ENCODE peak calls at places on chromosomes 11 and 22, in eight cellular contexts. K is psoas muscle; D is CD4-positive, CD25-positive, alpha-beta regulatory T cell; R is kidney; I is Panc1; C is thoracic aorta; Q is Karpas-422; A is effector memory CD4-positive, alpha-beta T cell. W is an unnamed sample.

GRCh38 chr22:44218071-44218470 is 37.3 kb downstream of the PARVG start:
- DNase-seq in K (no peak), D (no peak), R (no peak), I (no peak), C (no peak), Q (no peak), A (no peak), W (no peak)

GRCh38 chr11:121476379-121477032 is 23.7 kb upstream of the SORL1-AS1 start:
- DNase-seq in K (no peak), D (no peak), R (no peak), I (no peak), C (no peak), Q (no peak), A (no peak), W (no peak)

GRCh38 chr11:72553748-72554147 is 119.4 kb upstream of the CLPB start:
- DNase-seq in K (no peak), D (no peak), R (no peak), I (no peak), C (no peak), Q (peak; percentile 77), A (no peak), W (no peak)

GRCh38 chr22:30335236-30335635 is 8.5 kb upstream of the TBC1D10A start:
- DNase-seq in K (no peak), D (no peak), R (no peak), I (no peak), C (no peak), Q (no peak), A (no peak), W (no peak)

GRCh38 chr22:24952837-24953293 is 349 bp downstream of the KIAA1671 start:
- DNase-seq in K (peak; percentile 67), D (no peak), R (peak; percentile 86), I (no peak), C (no peak), Q (no peak), A (no peak), W (no peak)

GRCh38 chr11:76752321-76753175 is 30.6 kb upstream of the TSKU start:
- DNase-seq in K (peak; percentile 94), D (no peak), R (peak; percentile 90), I (no peak), C (peak; percentile 84), Q (no peak), A (no peak), W (peak; percentile 83)

GRCh38 chr11:76172583-76172982 is 33.7 kb downstream of the WNT11 start:
- DNase-seq in K (no peak), D (no peak), R (no peak), I (no peak), C (no peak), Q (no peak), A (no peak), W (no peak)

GRCh38 chr11:97871816-97872215 is 1148.9 kb upstream of the CNTN5 start:
- DNase-seq in K (no peak), D (no peak), R (no peak), I (no peak), C (no peak), Q (no peak), A (no peak), W (no peak)

GRCh38 chr22:17305076-17305475 is 64.2 kb upstream of the CECR2 start:
- DNase-seq in K (no peak), D (no peak), R (no peak), I (no peak), C (no peak), Q (no peak), A (no peak), W (no peak)

GRCh38 chr11:30468881-30469280 is 117.3 kb downstream of the MPPED2 start:
- DNase-seq in K (no peak), D (no peak), R (no peak), I (no peak), C (no peak), Q (no peak), A (no peak), W (no peak)

GRCh38 chr22:17778412-17778976 is 4.2 kb upstream of the BID start:
- DNase-seq in K (peak; percentile 45), D (no peak), R (no peak), I (no peak), C (no peak), Q (no peak), A (no peak), W (no peak)

GRCh38 chr11:129285387-129285786 is 90.3 kb upstream of the BARX2 start:
- DNase-seq in K (no peak), D (no peak), R (no peak), I (no peak), C (no peak), Q (no peak), A (no peak), W (no peak)

GRCh38 chr22:44599084-44599483 is 101.1 kb upstream of the RTL6 start:
- DNase-seq in K (peak; percentile 34), D (no peak), R (no peak), I (no peak), C (no peak), Q (no peak), A (no peak), W (no peak)

GRCh38 chr11:94330789-94331188 is 26.4 kb downstream of the IZUMO1R start:
- DNase-seq in K (no peak), D (no peak), R (no peak), I (no peak), C (no peak), Q (no peak), A (no peak), W (no peak)

GRCh38 chr11:69337211-69337721 is 43.3 kb downstream of the MYEOV start:
- DNase-seq in K (no peak), D (no peak), R (no peak), I (no peak), C (no peak), Q (no peak), A (no peak), W (peak; percentile 10)

GRCh38 chr22:31179345-31179744 is 19.4 kb downstream of the RNF185 start:
- DNase-seq in K (peak; percentile 68), D (no peak), R (no peak), I (no peak), C (no peak), Q (no peak), A (no peak), W (peak; percentile 51)

GRCh38 chr11:73961321-73961720 is 10.5 kb downstream of the DNAJB13 start:
- DNase-seq in K (peak; percentile 6), D (no peak), R (peak; percentile 26), I (no peak), C (no peak), Q (no peak), A (no peak), W (no peak)

GRCh38 chr11:113048820-113049555 is 87.8 kb downstream of the NCAM1 start:
- DNase-seq in K (no peak), D (no peak), R (no peak), I (no peak), C (no peak), Q (no peak), A (no peak), W (no peak)

GRCh38 chr22:45971389-45972028 is 5.5 kb downstream of the WNT7B start:
- DNase-seq in K (no peak), D (no peak), R (no peak), I (no peak), C (no peak), Q (no peak), A (no peak), W (no peak)

GRCh38 chr11:43866520-43866919 is 14.1 kb upstream of the ALKBH3 start:
- DNase-seq in K (no peak), D (no peak), R (no peak), I (no peak), C (no peak), Q (no peak), A (no peak), W (no peak)

GRCh38 chr11:134283461-134284230 is 7.5 kb downstream of the GLB1L3 start:
- DNase-seq in K (no peak), D (no peak), R (no peak), I (no peak), C (no peak), Q (no peak), A (no peak), W (no peak)
- H3K4me3 ChIP-seq in K (no peak overlapping the region), D (no peak overlapping the region), R (no peak overlapping the region), I (no peak overlapping the region), C (no peak overlapping the region), Q (no peak overlapping the region), A (no peak overlapping the region), W (no peak overlapping the region)

GRCh38 chr11:62881579-62882427 is 1.1 kb downstream of the SLC3A2 start:
- DNase-seq in K (peak; percentile 97), D (peak; percentile 93), R (peak; percentile 99), I (peak; percentile 81), C (peak; percentile 89), Q (peak; percentile 84), A (peak; percentile 89), W (peak; percentile 96)
- H3K4me1 ChIP-seq in K (peaks cover 41% of the 10 kb centered on the region), D (peaks cover 42% of the 10 kb centered on the region), R (peaks cover 40% of the 10 kb centered on the region), I (peaks cover 36% of the 10 kb centered on the region), C (peaks cover 31% of the 10 kb centered on the region), Q (peaks cover 31% of the 10 kb centered on the region), A (peaks cover 29% of the 10 kb centered on the region), W (peaks cover 51% of the 10 kb centered on the region)

DNA sequence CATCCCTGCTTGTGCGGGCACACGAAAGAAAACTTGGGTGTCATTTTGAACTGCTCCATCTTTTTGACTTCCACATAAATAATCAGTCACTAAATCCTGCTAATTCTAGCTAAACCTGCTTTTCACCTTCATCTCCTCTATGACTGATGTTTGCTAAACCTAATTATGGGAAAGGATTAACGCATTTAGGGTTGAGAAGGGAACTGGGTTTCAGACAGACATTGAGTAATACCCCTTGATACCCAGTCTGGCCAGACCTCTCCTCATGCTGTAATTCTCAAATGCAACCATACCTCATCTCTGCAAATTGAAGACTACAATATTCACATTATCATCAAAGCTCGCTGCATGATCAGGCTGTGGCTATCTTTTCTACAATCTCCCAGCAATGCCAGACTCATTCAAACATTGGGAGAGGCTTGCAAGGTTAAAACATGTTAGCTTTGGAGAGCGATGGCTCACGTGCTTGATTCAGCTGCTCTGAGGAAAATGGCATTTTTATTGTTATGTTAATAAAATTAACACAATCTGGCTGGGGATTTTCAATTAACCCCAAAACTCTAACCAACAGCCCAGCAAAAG is 2.4 kb downstream of the HPS4 start:
- DNase-seq in K (no peak), D (no peak), R (no peak), I (no peak), C (no peak), Q (no peak), A (no peak), W (no peak)
- H3K4me3 ChIP-seq in K (peak overlapping the region; percentile 99), D (no peak overlapping the region), R (no peak overlapping the region), I (no peak overlapping the region), C (no peak overlapping the region), Q (peak overlapping the region; percentile 73), A (no peak overlapping the region), W (no peak overlapping the region)

DNA sequence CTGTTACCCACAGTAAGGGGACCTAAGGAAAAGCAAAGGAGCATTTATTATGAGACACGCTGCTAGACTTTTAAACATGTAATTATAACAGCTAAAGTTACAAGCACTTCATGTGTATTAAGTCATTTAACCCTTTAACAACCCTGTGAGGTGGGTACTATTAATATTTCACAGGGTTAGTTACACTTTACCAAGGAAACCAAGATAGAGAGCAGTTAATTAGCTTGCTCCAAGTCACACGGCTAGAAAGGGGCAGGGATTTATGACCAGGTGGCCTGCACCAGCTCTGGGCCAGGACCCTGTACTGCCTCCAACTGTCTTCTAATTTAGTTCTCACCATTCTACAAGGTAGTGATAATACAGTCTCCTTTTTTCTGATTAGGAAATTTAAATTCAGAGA is 74.9 kb downstream of the RPL27A start:
- DNase-seq in K (no peak), D (no peak), R (no peak), I (no peak), C (no peak), Q (no peak), A (no peak), W (no peak)
- H3K4me1 ChIP-seq in K (peaks cover 45% of the 10 kb centered on the region), D (no peaks in the 10 kb centered on the region), R (peaks cover 30% of the 10 kb centered on the region), I (no peaks in the 10 kb centered on the region), C (peaks cover 34% of the 10 kb centered on the region), Q (no peaks in the 10 kb centered on the region), A (no peaks in the 10 kb centered on the region), W (no peaks in the 10 kb centered on the region)

GRCh38 chr22:50548046-50548912 is 2.6 kb downstream of the KLHDC7B start:
- DNase-seq in K (peak; percentile 59), D (peak; percentile 53), R (peak; percentile 85), I (no peak), C (no peak), Q (peak; percentile 84), A (no peak), W (peak; percentile 80)
- H3K4me3 ChIP-seq in K (peak overlapping the region; percentile 30), D (no peak overlapping the region), R (no peak overlapping the region), I (no peak overlapping the region), C (peak overlapping the region; percentile 49), Q (peak overlapping the region; percentile 70), A (peak overlapping the region; percentile 79), W (peak overlapping the region; percentile 48)